ENCODE peak calls at places on chromosome 18, in seven cellular contexts. X is left lung, H is endothelial cell of umbilical vein, R is gastrocnemius medialis, Y is fibroblast of lung, Q is thoracic aorta, T is PC-9. M is an unnamed sample. For H3K36me3, the result is how much of the 10 kb centered on the place peaks cover.

GRCh38 chr18:62402342-62402948 is 77.3 kb downstream of the TNFRSF11A start:
- DNase-seq in H (no peak), T (no peak), Q (no peak), R (no peak), Y (no peak), X (no peak), M (no peak)

GRCh38 chr18:73952296-73952946 is 195.2 kb downstream of the FBXO15 start:
- DNase-seq in H (no peak), Q (no peak), R (no peak), Y (no peak), T (no peak), X (no peak), M (no peak)

GRCh38 chr18:12287684-12288405 is 20.2 kb upstream of the TUBB6 start:
- DNase-seq in Q (peak), X (peak), R (peak), T (peak), H (peak), Y (peak), M (peak)

GRCh38 chr18:31658670-31659573 is 25.5 kb downstream of the B4GALT6 start:
- DNase-seq in X (no peak), H (no peak), Y (peak), Q (no peak), T (no peak), R (no peak), M (no peak)

GRCh38 chr18:40006553-40007073 is 1948.4 kb upstream of the PIK3C3 start:
- DNase-seq in X (no peak), R (no peak), H (no peak), Y (no peak), T (no peak), Q (no peak), M (no peak)

GRCh38 chr18:23725351-23725750 is 36.1 kb downstream of the LAMA3 start:
- DNase-seq in R (no peak), Y (no peak), X (no peak), Q (no peak), T (no peak), H (no peak), M (no peak)

GRCh38 chr18:57974585-57974984 is 69.4 kb upstream of the NEDD4L start:
- DNase-seq in T (no peak), H (no peak), Q (no peak), X (no peak), R (no peak), Y (no peak), M (no peak)

GRCh38 chr18:46174317-46175039 is 70.3 kb downstream of the HAUS1 start:
- DNase-seq in R (peak), Y (peak), X (peak), T (peak), H (peak), Q (no peak), M (no peak)

GRCh38 chr18:9106094-9106493 is 3.6 kb downstream of the NDUFV2 start:
- DNase-seq in H (no peak), T (no peak), Q (no peak), Y (no peak), X (no peak), R (no peak), M (no peak)
- H3K4me3 ChIP-seq in H (no peak), T (no peak), Q (peak), Y (peak), X (no peak), R (peak), M (no peak)

DNA sequence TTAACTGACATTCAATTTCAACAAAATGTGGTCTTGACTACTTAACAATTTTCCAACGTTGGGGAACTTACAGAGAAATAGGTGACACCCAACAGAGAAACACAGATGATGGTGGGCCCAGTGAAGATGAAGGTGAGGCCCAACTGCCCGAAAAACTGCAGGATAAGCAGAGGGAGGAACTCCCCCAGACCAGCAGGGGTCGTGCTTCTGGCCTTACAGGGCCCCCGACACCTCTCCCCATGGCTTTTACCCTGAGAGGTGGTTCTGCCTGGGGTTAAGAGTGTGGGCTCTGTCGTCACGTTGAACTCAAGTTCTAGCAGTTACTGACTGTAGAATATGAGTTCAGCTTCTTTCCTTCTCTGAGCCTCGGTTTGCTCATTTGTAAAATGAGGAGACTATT is 119.5 kb upstream of the SMIM21 start:
- DNase-seq in T (no peak), H (no peak), R (no peak), Q (no peak), Y (no peak), X (no peak), M (no peak)
- TF ChIP-seq CTCF in T (no peak), H (no peak), R (no peak), Q (no peak), Y (no peak), X (no peak), M (no peak)

GRCh38 chr18:35331367-35332087 is 12.7 kb downstream of the ZNF24 start:
- DNase-seq in T (no peak), Y (no peak), H (peak), X (no peak), R (no peak), Q (no peak), M (no peak)

GRCh38 chr18:35337256-35337655 is 7.0 kb downstream of the ZNF24 start:
- DNase-seq in R (no peak), T (no peak), Q (no peak), H (no peak), X (no peak), Y (no peak), M (no peak)

GRCh38 chr18:35334821-35335220 is 9.4 kb downstream of the ZNF24 start:
- DNase-seq in T (no peak), Y (peak), R (no peak), H (no peak), Q (no peak), X (no peak), M (no peak)

GRCh38 chr18:35335861-35336260 is 8.4 kb downstream of the ZNF24 start:
- DNase-seq in H (no peak), Q (no peak), X (no peak), T (no peak), Y (no peak), R (no peak), M (no peak)

GRCh38 chr18:35334183-35334582 is 10.0 kb downstream of the ZNF24 start:
- DNase-seq in T (no peak), R (no peak), X (no peak), H (no peak), Y (no peak), Q (no peak), M (no peak)
- H3K36me3 ChIP-seq in T (under half), R (under half), X (under half), H (under half), Y (under half), Q (half or more), M (under half)

DNA sequence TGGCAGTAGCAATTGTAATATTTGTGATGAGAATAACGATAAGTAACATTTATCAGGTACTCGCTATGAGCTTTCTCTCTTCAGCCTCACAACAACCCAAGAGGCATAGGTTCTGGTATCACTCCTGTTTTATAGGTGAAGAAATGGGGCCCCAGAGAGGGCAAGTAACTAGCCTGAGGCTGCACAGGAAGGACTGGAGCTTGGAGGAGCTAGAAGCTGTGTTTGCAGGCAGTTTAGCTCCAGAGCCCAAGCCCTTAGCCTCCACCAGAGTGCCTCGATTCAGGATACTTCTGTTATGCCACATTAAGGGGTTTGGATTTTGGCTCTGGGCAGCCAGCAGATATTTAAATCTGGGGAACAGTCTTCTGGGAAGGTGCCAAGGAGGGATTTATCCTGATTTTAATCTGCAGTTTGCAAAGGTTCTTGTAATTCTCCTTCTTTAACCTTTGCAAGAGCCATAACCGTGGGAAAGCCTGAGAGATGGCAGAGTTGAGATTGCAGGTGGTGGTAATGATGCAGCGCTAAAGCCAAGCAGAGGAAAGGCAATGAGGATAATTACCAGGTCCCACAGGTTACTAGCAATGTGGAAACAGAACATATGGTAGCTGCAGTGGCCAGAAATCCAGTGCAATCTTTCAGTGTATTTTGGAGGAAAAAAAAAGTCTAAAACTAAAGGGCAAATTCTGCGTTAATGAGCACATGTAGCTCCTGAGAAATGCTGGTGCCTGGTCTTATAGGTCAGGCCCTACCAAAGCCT is 9.1 kb downstream of the MOCOS start:
- DNase-seq in Q (no peak), Y (no peak), H (no peak), X (no peak), T (no peak), R (no peak), M (no peak)
- H3K4me3 ChIP-seq in Q (no peak), Y (no peak), H (no peak), X (no peak), T (no peak), R (no peak), M (no peak)